ENCODE peak calls at places on chromosomes 2 and 18, in nine cellular contexts. B is Peyer's patch; Q is heart left ventricle; D is pancreas; P is IMR-90; X is A549; C is CD8-positive, alpha-beta T cell; E is spleen; V is CD4-positive, alpha-beta T cell. O is an unnamed sample.

GRCh38 chr2:224211821-224212220 is 172.7 kb upstream of the SERPINE2 start:
- DNase-seq in B (no peak), Q (no peak), D (no peak), P (no peak), X (no peak), C (no peak), E (no peak), V (no peak), O (no peak)

GRCh38 chr2:41907716-41908328 is 140.0 kb upstream of the PKDCC start:
- DNase-seq in B (no peak), Q (no peak), D (no peak), P (peak; percentile 16), X (no peak), C (no peak), E (no peak), V (no peak), O (no peak)

GRCh38 chr2:19312949-19313348 is 45.5 kb downstream of the OSR1 start:
- DNase-seq in B (no peak), Q (no peak), D (no peak), P (peak; percentile 56), X (peak; percentile 10), C (no peak), E (no peak), V (no peak), O (no peak)

GRCh38 chr2:5392658-5393057 is 299.5 kb upstream of the SOX11 start:
- DNase-seq in B (no peak), Q (no peak), D (no peak), P (no peak), X (no peak), C (no peak), E (no peak), V (no peak), O (no peak)

GRCh38 chr2:150255528-150255927 is 231.9 kb downstream of the RND3 start:
- DNase-seq in B (no peak), Q (no peak), D (no peak), P (peak; percentile 89), X (no peak), C (no peak), E (no peak), V (no peak), O (no peak)

GRCh38 chr18:8177330-8178016 is 431.8 kb upstream of the RAB12 start:
- DNase-seq in B (no peak), Q (no peak), D (no peak), P (peak; percentile 17), X (no peak), C (no peak), E (no peak), V (no peak), O (no peak)

GRCh38 chr18:6222271-6222670 is 192.4 kb downstream of the L3MBTL4 start:
- DNase-seq in B (no peak), Q (no peak), D (no peak), P (no peak), X (no peak), C (no peak), E (no peak), V (no peak), O (no peak)

GRCh38 chr2:104378853-104379374 is 475.0 kb upstream of the POU3F3 start:
- DNase-seq in B (no peak), Q (no peak), D (no peak), P (no peak), X (peak; percentile 19), C (no peak), E (no peak), V (no peak), O (no peak)

GRCh38 chr2:47008381-47009280 is 93.0 kb upstream of the MCFD2 start:
- DNase-seq in B (no peak), Q (peak; percentile 84), D (no peak), P (peak; percentile 69), X (no peak), C (no peak), E (no peak), V (no peak), O (no peak)

GRCh38 chr18:56245856-56246575 is 392.4 kb downstream of the TXNL1 start:
- DNase-seq in B (no peak), Q (no peak), D (no peak), P (peak; percentile 80), X (no peak), C (no peak), E (no peak), V (no peak), O (no peak)

GRCh38 chr2:74895031-74895425 is 61.1 kb downstream of the HK2 start:
- DNase-seq in B (no peak), Q (no peak), D (no peak), P (no peak), X (no peak), C (no peak), E (no peak), V (no peak), O (no peak)
- H3K27ac ChIP-seq in B (no peak overlapping the region), Q (no peak overlapping the region), D (no peak overlapping the region), P (peak overlapping the region; percentile 78), X (no peak overlapping the region), C (no peak overlapping the region), E (no peak overlapping the region), V (no peak overlapping the region), O (no peak overlapping the region)

GRCh38 chr2:156189143-156189542 is 143.4 kb downstream of the NR4A2 start:
- DNase-seq in B (no peak), Q (no peak), D (no peak), P (no peak), X (no peak), C (no peak), E (no peak), V (no peak), O (no peak)
- H3K9me3 ChIP-seq in B (no peaks in the 10 kb centered on the region), Q (no peaks in the 10 kb centered on the region), D (no peaks in the 10 kb centered on the region), P (no peaks in the 10 kb centered on the region), X (no peaks in the 10 kb centered on the region), C (no peaks in the 10 kb centered on the region), E (no peaks in the 10 kb centered on the region), V (no peaks in the 10 kb centered on the region), O (no peaks in the 10 kb centered on the region)

DNA sequence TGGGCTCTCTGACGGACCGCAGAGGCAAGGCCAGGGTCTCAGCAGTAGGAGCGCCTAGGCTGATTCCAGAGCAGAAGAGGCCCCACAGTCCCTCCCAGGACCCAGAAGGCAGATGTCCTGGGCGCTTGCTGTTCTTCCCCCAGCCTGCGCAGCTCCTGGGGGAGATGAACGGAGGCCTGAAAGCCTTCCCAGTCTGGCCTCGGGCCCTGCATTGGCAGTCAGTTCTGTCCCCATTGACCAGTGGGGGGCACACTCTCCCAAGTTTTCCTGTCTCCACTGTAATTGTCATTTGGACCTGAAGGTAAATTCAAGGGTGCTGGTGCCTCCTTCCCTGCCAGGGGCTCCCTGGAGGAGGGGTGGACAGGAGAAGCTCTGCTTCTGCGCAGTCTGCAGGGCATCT is 345.7 kb downstream of the CYP26B1 start:
- DNase-seq in B (no peak), Q (peak; percentile 76), D (no peak), P (peak; percentile 25), X (peak; percentile 44), C (no peak), E (no peak), V (no peak), O (no peak)
- TF ChIP-seq CTCF in B (no peak), Q (peak; percentile 73), D (peak; percentile 17), P (peak; percentile 52), X (peak; percentile 59), C (no peak), E (peak; percentile 72), V (no peak), O (peak; percentile 52)

DNA sequence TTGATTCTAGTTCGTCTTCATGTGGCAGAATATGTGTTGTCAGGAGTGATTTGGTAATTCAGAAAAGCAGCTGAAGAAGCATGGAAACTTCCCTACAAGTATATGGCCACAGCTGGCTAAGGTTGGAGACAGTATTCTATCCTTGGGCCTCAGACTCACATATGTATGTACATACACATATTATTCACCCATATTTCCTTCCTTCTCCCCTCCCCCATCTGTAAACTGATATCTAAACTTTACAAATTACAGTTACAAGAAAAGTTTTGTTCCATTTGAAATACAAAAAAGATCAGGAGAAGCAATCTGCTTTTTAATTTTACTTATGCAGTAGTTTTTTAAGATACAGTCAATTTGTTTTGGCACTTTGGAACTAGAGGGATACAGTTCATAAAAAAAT is 3.1 kb downstream of the SP3 start:
- DNase-seq in B (no peak), Q (no peak), D (no peak), P (peak; percentile 38), X (no peak), C (no peak), E (no peak), V (no peak), O (no peak)
- H3K27ac ChIP-seq in B (peak overlapping the region; percentile 100), Q (no peak overlapping the region), D (no peak overlapping the region), P (no peak overlapping the region), X (peak overlapping the region; percentile 100), C (no peak overlapping the region), E (peak overlapping the region; percentile 100), V (no peak overlapping the region), O (peak overlapping the region; percentile 100)

GRCh38 chr2:115369380-115369779 is 926.9 kb downstream of the DPP10 start:
- DNase-seq in B (no peak), Q (no peak), D (no peak), P (no peak), X (no peak), C (no peak), E (no peak), V (no peak), O (no peak)
- H3K9me3 ChIP-seq in B (no peaks in the 10 kb centered on the region), Q (no peaks in the 10 kb centered on the region), D (no peaks in the 10 kb centered on the region), P (peaks cover 3% of the 10 kb centered on the region), X (peaks cover 4% of the 10 kb centered on the region), C (peaks cover 5% of the 10 kb centered on the region), E (peaks cover 3% of the 10 kb centered on the region), V (peaks cover 15% of the 10 kb centered on the region), O (peaks cover 4% of the 10 kb centered on the region)

O was measured in lower lobe of right lung.